ENCODE peak calls at places on chromosomes 11 and 22, in eight cellular contexts. J is tibial artery, A is astrocyte of the cerebellum, V is fibroblast of mammary gland, B is AG10803, I is thoracic aorta, Q is PC-3, X is astrocyte of the spinal cord. N is an unnamed sample.

GRCh38 chr11:134558916-134559616 is 147.0 kb upstream of the B3GAT1 start:
- DNase-seq in I (no peak), Q (no peak), B (no peak), A (no peak), J (no peak), V (no peak), X (no peak), N (no peak)

GRCh38 chr11:10856689-10857603 is 907 bp downstream of the ZBED5 start:
- DNase-seq in Q (peak), B (peak), J (peak), A (no peak), V (no peak), I (no peak), X (peak), N (peak)

GRCh38 chr11:83088965-83089364 is 17.3 kb upstream of the RAB30 start:
- DNase-seq in J (no peak), X (no peak), B (no peak), I (no peak), Q (no peak), V (no peak), A (no peak), N (no peak)

GRCh38 chr11:94193288-94193687 is 64.6 kb downstream of the PANX1 start:
- DNase-seq in A (peak), I (no peak), X (peak), J (no peak), V (peak), B (peak), Q (peak), N (peak)

GRCh38 chr11:46461461-46461927 is 69.9 kb upstream of the CHRM4 start:
- DNase-seq in A (peak), Q (no peak), I (no peak), J (no peak), X (peak), B (peak), V (no peak), N (no peak)

GRCh38 chr11:111585371-111585770 is 16.9 kb upstream of the SIK2 start:
- DNase-seq in Q (peak), A (no peak), V (peak), X (peak), I (no peak), B (peak), J (no peak), N (peak)

GRCh38 chr11:296976-297665 is 2.2 kb downstream of the IFITM5 start:
- DNase-seq in X (no peak), J (peak), I (no peak), Q (no peak), B (peak), A (no peak), V (peak), N (no peak)

GRCh38 chr11:79019981-79020380 is 420.8 kb downstream of the TENM4 start:
- DNase-seq in I (no peak), B (no peak), Q (no peak), A (no peak), V (no peak), J (no peak), X (no peak), N (no peak)

GRCh38 chr11:57778318-57779037 is 16.9 kb downstream of the CTNND1 start:
- DNase-seq in A (peak), I (peak), X (peak), V (peak), Q (peak), J (peak), B (peak), N (peak)

GRCh38 chr22:46537221-46537945 is at the start of gene CELSR1:
- DNase-seq in B (no peak), V (no peak), X (no peak), I (no peak), A (no peak), J (no peak), Q (peak), N (peak)

GRCh38 chr11:117989351-117990102 is 3.3 kb downstream of the IL10RA start:
- DNase-seq in X (no peak), V (no peak), A (no peak), I (no peak), B (no peak), Q (no peak), J (peak), N (no peak)
- H3K4me3 ChIP-seq in X (no peak), V (no peak), A (no peak), I (peak), B (no peak), Q (no peak), J (peak), N (no peak)

GRCh38 chr22:49046546-49047305 is 780.9 kb downstream of the BRD1 start:
- DNase-seq in I (no peak), J (no peak), Q (no peak), V (no peak), B (no peak), X (no peak), A (no peak), N (no peak)
- TF ChIP-seq CTCF in I (peak), J (no peak), Q (no peak), V (no peak), B (no peak), X (peak), A (peak), N (no peak)

DNA sequence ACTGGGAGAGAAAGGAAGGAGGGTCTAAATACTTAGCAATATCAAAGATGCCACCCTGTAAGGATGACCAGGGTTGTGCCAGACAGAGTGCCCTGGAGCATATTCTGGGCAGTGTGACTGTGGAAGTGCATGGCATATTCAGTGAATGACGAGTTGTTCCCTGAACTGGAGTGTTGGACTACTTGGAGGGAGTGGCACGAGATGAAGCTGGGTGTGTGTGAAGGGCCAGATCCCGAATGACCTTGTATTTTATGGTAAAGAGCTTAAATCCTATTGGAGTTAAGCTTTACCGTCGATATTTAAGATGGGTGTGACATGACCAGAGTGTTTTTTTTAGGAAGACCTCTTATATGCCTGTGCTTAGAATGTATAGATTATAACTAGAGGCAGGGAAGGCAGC is 48.8 kb downstream of the STIM1 start:
- DNase-seq in B (no peak), J (no peak), Q (peak), X (no peak), V (no peak), A (no peak), I (no peak), N (peak)
- H3K4me3 ChIP-seq in B (no peak), J (no peak), Q (peak), X (no peak), V (no peak), A (no peak), I (no peak), N (no peak)

GRCh38 chr11:18145025-18145424 is 12.7 kb downstream of the MRGPRX3 start:
- DNase-seq in Q (no peak), B (no peak), X (no peak), A (no peak), J (no peak), I (no peak), V (peak), N (no peak)
- TF ChIP-seq CTCF in Q (peak), B (peak), X (peak), A (peak), J (no peak), I (no peak), V (peak), N (no peak)

GRCh38 chr22:24144471-24145115 is 36.7 kb upstream of the SUSD2 start:
- DNase-seq in Q (no peak), A (no peak), B (no peak), I (no peak), J (no peak), X (no peak), V (no peak), N (no peak)

GRCh38 chr22:24146791-24147353 is 34.4 kb upstream of the SUSD2 start:
- DNase-seq in B (peak), I (no peak), X (peak), V (peak), A (peak), J (peak), Q (no peak), N (no peak)

GRCh38 chr22:24147666-24148065 is 33.6 kb upstream of the SUSD2 start:
- DNase-seq in X (no peak), Q (no peak), I (no peak), J (no peak), V (no peak), B (no peak), A (no peak), N (no peak)

GRCh38 chr22:24145446-24146189 is 35.7 kb upstream of the SUSD2 start:
- DNase-seq in A (no peak), J (no peak), V (no peak), Q (no peak), X (no peak), B (no peak), I (no peak), N (no peak)

GRCh38 chr22:24146190-24146616 is 35.1 kb upstream of the SUSD2 start:
- DNase-seq in V (peak), B (peak), J (peak), Q (peak), A (no peak), X (peak), I (no peak), N (peak)
- H3K4me3 ChIP-seq in V (no peak), B (peak), J (peak), Q (peak), A (no peak), X (no peak), I (peak), N (no peak)

GRCh38 chr11:14376920-14377319 is 17.9 kb upstream of the RRAS2 start:
- DNase-seq in I (no peak), Q (peak), V (no peak), J (no peak), A (no peak), B (no peak), X (no peak), N (peak)

GRCh38 chr11:14373941-14374646 is 15.1 kb upstream of the RRAS2 start:
- DNase-seq in I (peak), Q (peak), J (peak), A (peak), B (peak), X (peak), V (peak), N (peak)

GRCh38 chr11:14378171-14378570 is 19.2 kb upstream of the RRAS2 start:
- DNase-seq in X (no peak), I (no peak), J (no peak), B (no peak), A (no peak), Q (peak), V (no peak), N (peak)

GRCh38 chr11:14372011-14372410 is 13.0 kb upstream of the RRAS2 start:
- DNase-seq in I (no peak), J (no peak), A (no peak), Q (no peak), X (no peak), B (no peak), V (no peak), N (no peak)

DNA sequence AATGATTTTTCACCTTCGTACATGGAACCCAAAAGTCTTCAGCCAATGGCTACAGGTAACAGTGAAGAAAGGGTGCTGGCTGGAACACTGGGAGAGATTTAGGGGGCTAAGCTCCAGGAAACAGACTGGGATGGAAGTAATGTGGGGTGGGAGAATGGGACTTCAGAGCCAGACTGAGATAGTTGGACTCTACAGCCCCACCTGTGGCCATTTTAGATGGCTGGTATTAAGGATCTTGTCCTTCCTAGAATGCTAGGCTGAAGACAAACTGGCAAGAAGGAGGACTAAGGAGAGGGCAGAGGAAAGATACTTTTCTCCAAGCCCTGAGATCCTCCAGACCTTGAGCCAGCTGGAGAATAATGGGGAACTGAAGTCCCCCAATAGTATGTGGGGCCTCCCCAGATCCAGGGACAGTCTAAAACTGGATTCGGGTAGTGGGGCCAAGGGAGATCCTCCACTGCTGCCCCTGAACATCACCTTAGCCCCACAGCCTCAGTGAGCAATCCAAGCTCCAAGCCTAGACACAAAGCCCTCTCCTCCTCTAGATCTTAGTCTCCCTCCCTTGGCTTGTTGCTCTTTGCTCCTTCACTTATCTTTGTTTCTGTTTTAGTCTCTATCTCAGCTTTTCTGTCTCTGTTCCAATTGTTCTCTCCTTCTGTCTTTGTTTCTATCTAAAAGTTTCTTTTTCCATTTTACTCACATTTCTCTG is 16.1 kb upstream of the RRAS2 start:
- DNase-seq in J (no peak), B (no peak), A (no peak), Q (no peak), I (no peak), X (no peak), V (no peak), N (no peak)
- TF ChIP-seq CTCF in J (no peak), B (no peak), A (peak), Q (peak), I (no peak), X (peak), V (peak), N (peak)

GRCh38 chr22:50357222-50357621 is 14.1 kb downstream of the PPP6R2 start:
- DNase-seq in J (no peak), Q (no peak), A (no peak), I (no peak), X (no peak), V (no peak), B (no peak), N (no peak)
- H3K4me3 ChIP-seq in J (no peak), Q (no peak), A (no peak), I (no peak), X (no peak), V (no peak), B (no peak), N (no peak)

N was measured in epithelial cell of esophagus.